ENCODE peak calls at places on chromosomes 1 and 21, in eight cellular contexts. One of them, this sample, is unnamed.

GRCh38 chr1:40774266-40774998 is 9.2 kb upstream of the KCNQ4 start:
- DNase-seq in lung: peak
- DNase-seq in M059J: no peak
- DNase-seq in substantia nigra: no peak
- DNase-seq in stimulated activated CD8-positive, alpha-beta memory T cell treated with anti-CD3 and anti-CD28 coated beads, Interleukin-4, amount 100 ng/mL, for 4 hours: peak
- DNase-seq in stimulated activated naive B cell treated with anti-CD40 and anti-IgM and Interleukin-4, amounts not matched to agents 10 μg/mL and 1 μg/mL and 100 μg/mL, for 72 hours: peak
- DNase-seq in neural crest cell: peak
- DNase-seq in AG09319: no peak
- DNase-seq in this sample: no peak

GRCh38 chr1:117229217-117229616 is 18.5 kb upstream of the VTCN1 start:
- DNase-seq in stimulated activated CD8-positive, alpha-beta memory T cell treated with anti-CD3 and anti-CD28 coated beads, Interleukin-4, amount 100 ng/mL, for 4 hours: no peak
- DNase-seq in lung: no peak
- DNase-seq in substantia nigra: no peak
- DNase-seq in AG09319: no peak
- DNase-seq in M059J: no peak
- DNase-seq in neural crest cell: no peak
- DNase-seq in stimulated activated naive B cell treated with anti-CD40 and anti-IgM and Interleukin-4, amounts not matched to agents 10 μg/mL and 1 μg/mL and 100 μg/mL, for 72 hours: no peak
- DNase-seq in this sample: no peak

GRCh38 chr1:27885114-27885528 is 12.8 kb downstream of the THEMIS2 start:
- DNase-seq in M059J: no peak
- DNase-seq in neural crest cell: no peak
- DNase-seq in stimulated activated naive B cell treated with anti-CD40 and anti-IgM and Interleukin-4, amounts not matched to agents 10 μg/mL and 1 μg/mL and 100 μg/mL, for 72 hours: no peak
- DNase-seq in stimulated activated CD8-positive, alpha-beta memory T cell treated with anti-CD3 and anti-CD28 coated beads, Interleukin-4, amount 100 ng/mL, for 4 hours: no peak
- DNase-seq in substantia nigra: no peak
- DNase-seq in lung: no peak
- DNase-seq in AG09319: no peak
- DNase-seq in this sample: no peak

GRCh38 chr1:117318011-117318410 is 49.2 kb upstream of the MAN1A2 start:
- DNase-seq in lung: no peak
- DNase-seq in neural crest cell: no peak
- DNase-seq in stimulated activated naive B cell treated with anti-CD40 and anti-IgM and Interleukin-4, amounts not matched to agents 10 μg/mL and 1 μg/mL and 100 μg/mL, for 72 hours: no peak
- DNase-seq in substantia nigra: no peak
- DNase-seq in M059J: no peak
- DNase-seq in AG09319: no peak
- DNase-seq in stimulated activated CD8-positive, alpha-beta memory T cell treated with anti-CD3 and anti-CD28 coated beads, Interleukin-4, amount 100 ng/mL, for 4 hours: no peak
- DNase-seq in this sample: no peak

GRCh38 chr21:29991624-29992023 is 51.8 kb upstream of the GRIK1 start:
- DNase-seq in AG09319: no peak
- DNase-seq in neural crest cell: no peak
- DNase-seq in M059J: no peak
- DNase-seq in substantia nigra: no peak
- DNase-seq in stimulated activated CD8-positive, alpha-beta memory T cell treated with anti-CD3 and anti-CD28 coated beads, Interleukin-4, amount 100 ng/mL, for 4 hours: no peak
- DNase-seq in stimulated activated naive B cell treated with anti-CD40 and anti-IgM and Interleukin-4, amounts not matched to agents 10 μg/mL and 1 μg/mL and 100 μg/mL, for 72 hours: no peak
- DNase-seq in lung: no peak
- DNase-seq in this sample: no peak

GRCh38 chr1:109788695-109789521 is 25.2 kb upstream of the EPS8L3 start:
- DNase-seq in substantia nigra: no peak
- DNase-seq in stimulated activated naive B cell treated with anti-CD40 and anti-IgM and Interleukin-4, amounts not matched to agents 10 μg/mL and 1 μg/mL and 100 μg/mL, for 72 hours: no peak
- DNase-seq in AG09319: no peak
- DNase-seq in neural crest cell: no peak
- DNase-seq in stimulated activated CD8-positive, alpha-beta memory T cell treated with anti-CD3 and anti-CD28 coated beads, Interleukin-4, amount 100 ng/mL, for 4 hours: no peak
- DNase-seq in lung: no peak
- DNase-seq in M059J: no peak
- DNase-seq in this sample: no peak

GRCh38 chr1:223639333-223639749 is 26.2 kb downstream of the CAPN8 start:
- DNase-seq in lung: no peak
- DNase-seq in substantia nigra: no peak
- DNase-seq in stimulated activated CD8-positive, alpha-beta memory T cell treated with anti-CD3 and anti-CD28 coated beads, Interleukin-4, amount 100 ng/mL, for 4 hours: no peak
- DNase-seq in AG09319: no peak
- DNase-seq in stimulated activated naive B cell treated with anti-CD40 and anti-IgM and Interleukin-4, amounts not matched to agents 10 μg/mL and 1 μg/mL and 100 μg/mL, for 72 hours: no peak
- DNase-seq in neural crest cell: no peak
- DNase-seq in M059J: no peak
- DNase-seq in this sample: no peak

GRCh38 chr1:78535286-78535685 is 44.5 kb downstream of the PTGFR start:
- DNase-seq in lung: no peak
- DNase-seq in stimulated activated CD8-positive, alpha-beta memory T cell treated with anti-CD3 and anti-CD28 coated beads, Interleukin-4, amount 100 ng/mL, for 4 hours: no peak
- DNase-seq in stimulated activated naive B cell treated with anti-CD40 and anti-IgM and Interleukin-4, amounts not matched to agents 10 μg/mL and 1 μg/mL and 100 μg/mL, for 72 hours: no peak
- DNase-seq in M059J: no peak
- DNase-seq in AG09319: no peak
- DNase-seq in substantia nigra: no peak
- DNase-seq in neural crest cell: no peak
- DNase-seq in this sample: no peak

GRCh38 chr1:198520524-198521254 is 19.8 kb downstream of the ATP6V1G3 start:
- DNase-seq in lung: no peak
- DNase-seq in AG09319: no peak
- DNase-seq in neural crest cell: no peak
- DNase-seq in substantia nigra: no peak
- DNase-seq in stimulated activated CD8-positive, alpha-beta memory T cell treated with anti-CD3 and anti-CD28 coated beads, Interleukin-4, amount 100 ng/mL, for 4 hours: no peak
- DNase-seq in M059J: no peak
- DNase-seq in stimulated activated naive B cell treated with anti-CD40 and anti-IgM and Interleukin-4, amounts not matched to agents 10 μg/mL and 1 μg/mL and 100 μg/mL, for 72 hours: no peak
- DNase-seq in this sample: no peak

GRCh38 chr1:116373451-116374339 is 651 bp downstream of the ATP1A1 start:
- DNase-seq in lung: peak
- DNase-seq in stimulated activated naive B cell treated with anti-CD40 and anti-IgM and Interleukin-4, amounts not matched to agents 10 μg/mL and 1 μg/mL and 100 μg/mL, for 72 hours: peak
- DNase-seq in substantia nigra: peak
- DNase-seq in AG09319: no peak
- DNase-seq in stimulated activated CD8-positive, alpha-beta memory T cell treated with anti-CD3 and anti-CD28 coated beads, Interleukin-4, amount 100 ng/mL, for 4 hours: no peak
- DNase-seq in neural crest cell: peak
- DNase-seq in M059J: peak
- DNase-seq in this sample: no peak